ENCODE peak calls at places on chromosomes 1 and 21, in four cellular contexts. One of them, this sample, is unnamed.

GRCh38 chr1:164557270-164557669 is 1.7 kb upstream of the PBX1 start:
- DNase-seq in head of caudate nucleus: no peak
- DNase-seq in RPMI8226: no peak
- DNase-seq in stimulated activated naive CD8-positive, alpha-beta T cell treated with anti-CD3 and anti-CD28 coated beads, Interleukin-15, Interleukin-2, amounts not matched to agents 100 U/mL and 50 U/mL, for 24 hours: no peak
- DNase-seq in this sample: no peak

GRCh38 chr1:20485527-20486456 is at the start of gene CAMK2N1:
- DNase-seq in head of caudate nucleus: peak; percentile 89
- DNase-seq in RPMI8226: peak; percentile 47
- DNase-seq in stimulated activated naive CD8-positive, alpha-beta T cell treated with anti-CD3 and anti-CD28 coated beads, Interleukin-15, Interleukin-2, amounts not matched to agents 100 U/mL and 50 U/mL, for 24 hours: peak; percentile 62
- DNase-seq in this sample: peak; percentile 87

GRCh38 chr1:172185206-172185605 is 235.3 kb upstream of the C1orf105 start:
- DNase-seq in stimulated activated naive CD8-positive, alpha-beta T cell treated with anti-CD3 and anti-CD28 coated beads, Interleukin-15, Interleukin-2, amounts not matched to agents 100 U/mL and 50 U/mL, for 24 hours: no peak
- DNase-seq in RPMI8226: peak; percentile 81
- DNase-seq in head of caudate nucleus: no peak
- DNase-seq in this sample: no peak

GRCh38 chr21:15592271-15592860 is 137.4 kb upstream of the USP25 start:
- DNase-seq in head of caudate nucleus: no peak
- DNase-seq in stimulated activated naive CD8-positive, alpha-beta T cell treated with anti-CD3 and anti-CD28 coated beads, Interleukin-15, Interleukin-2, amounts not matched to agents 100 U/mL and 50 U/mL, for 24 hours: no peak
- DNase-seq in RPMI8226: peak; percentile 42
- DNase-seq in this sample: peak; percentile 56

GRCh38 chr1:89757532-89757931 is 63.3 kb upstream of the LRRC8D start:
- DNase-seq in RPMI8226: no peak
- DNase-seq in stimulated activated naive CD8-positive, alpha-beta T cell treated with anti-CD3 and anti-CD28 coated beads, Interleukin-15, Interleukin-2, amounts not matched to agents 100 U/mL and 50 U/mL, for 24 hours: peak; percentile 73
- DNase-seq in head of caudate nucleus: no peak
- DNase-seq in this sample: no peak

GRCh38 chr1:12434174-12434573 is 183.8 kb downstream of the DHRS3 start:
- DNase-seq in RPMI8226: no peak
- DNase-seq in stimulated activated naive CD8-positive, alpha-beta T cell treated with anti-CD3 and anti-CD28 coated beads, Interleukin-15, Interleukin-2, amounts not matched to agents 100 U/mL and 50 U/mL, for 24 hours: peak; percentile 73
- DNase-seq in head of caudate nucleus: no peak
- DNase-seq in this sample: peak; percentile 81

GRCh38 chr1:245263701-245264100 is 108.9 kb downstream of the KIF26B start:
- DNase-seq in head of caudate nucleus: no peak
- DNase-seq in stimulated activated naive CD8-positive, alpha-beta T cell treated with anti-CD3 and anti-CD28 coated beads, Interleukin-15, Interleukin-2, amounts not matched to agents 100 U/mL and 50 U/mL, for 24 hours: no peak
- DNase-seq in RPMI8226: no peak
- DNase-seq in this sample: peak; percentile 91

GRCh38 chr1:30518696-30519095 is 204.7 kb downstream of the MATN1 start:
- DNase-seq in RPMI8226: no peak
- DNase-seq in stimulated activated naive CD8-positive, alpha-beta T cell treated with anti-CD3 and anti-CD28 coated beads, Interleukin-15, Interleukin-2, amounts not matched to agents 100 U/mL and 50 U/mL, for 24 hours: no peak
- DNase-seq in head of caudate nucleus: no peak
- DNase-seq in this sample: peak; percentile 14

GRCh38 chr1:65431111-65431705 is 10.7 kb downstream of the LEPR start:
- DNase-seq in head of caudate nucleus: no peak
- DNase-seq in stimulated activated naive CD8-positive, alpha-beta T cell treated with anti-CD3 and anti-CD28 coated beads, Interleukin-15, Interleukin-2, amounts not matched to agents 100 U/mL and 50 U/mL, for 24 hours: no peak
- DNase-seq in RPMI8226: peak; percentile 52
- DNase-seq in this sample: peak; percentile 70

GRCh38 chr21:38531610-38532009 is 33.3 kb upstream of the ERG start:
- DNase-seq in head of caudate nucleus: no peak
- DNase-seq in stimulated activated naive CD8-positive, alpha-beta T cell treated with anti-CD3 and anti-CD28 coated beads, Interleukin-15, Interleukin-2, amounts not matched to agents 100 U/mL and 50 U/mL, for 24 hours: no peak
- DNase-seq in RPMI8226: no peak
- DNase-seq in this sample: peak; percentile 86

GRCh38 chr21:45596704-45597318 is 46.7 kb upstream of the PCBP3 start:
- DNase-seq in stimulated activated naive CD8-positive, alpha-beta T cell treated with anti-CD3 and anti-CD28 coated beads, Interleukin-15, Interleukin-2, amounts not matched to agents 100 U/mL and 50 U/mL, for 24 hours: peak; percentile 90
- DNase-seq in head of caudate nucleus: peak; percentile 74
- DNase-seq in RPMI8226: peak; percentile 88
- DNase-seq in this sample: peak; percentile 65

GRCh38 chr1:23417570-23417969 is 7.0 kb downstream of the TCEA3 start:
- DNase-seq in head of caudate nucleus: no peak
- DNase-seq in RPMI8226: peak; percentile 51
- DNase-seq in stimulated activated naive CD8-positive, alpha-beta T cell treated with anti-CD3 and anti-CD28 coated beads, Interleukin-15, Interleukin-2, amounts not matched to agents 100 U/mL and 50 U/mL, for 24 hours: no peak
- DNase-seq in this sample: peak; percentile 31

GRCh38 chr1:111988743-111989453 is 570 bp downstream of the KCND3 start:
- DNase-seq in stimulated activated naive CD8-positive, alpha-beta T cell treated with anti-CD3 and anti-CD28 coated beads, Interleukin-15, Interleukin-2, amounts not matched to agents 100 U/mL and 50 U/mL, for 24 hours: peak; percentile 5
- DNase-seq in head of caudate nucleus: peak; percentile 41
- DNase-seq in RPMI8226: no peak
- DNase-seq in this sample: peak; percentile 15

GRCh38 chr1:5683446-5683845 is 308.8 kb downstream of the NPHP4 start:
- DNase-seq in stimulated activated naive CD8-positive, alpha-beta T cell treated with anti-CD3 and anti-CD28 coated beads, Interleukin-15, Interleukin-2, amounts not matched to agents 100 U/mL and 50 U/mL, for 24 hours: no peak
- DNase-seq in head of caudate nucleus: no peak
- DNase-seq in RPMI8226: no peak
- DNase-seq in this sample: no peak

GRCh38 chr1:114037952-114038867 is 58.9 kb downstream of the OLFML3 start:
- DNase-seq in head of caudate nucleus: no peak
- DNase-seq in RPMI8226: no peak
- DNase-seq in stimulated activated naive CD8-positive, alpha-beta T cell treated with anti-CD3 and anti-CD28 coated beads, Interleukin-15, Interleukin-2, amounts not matched to agents 100 U/mL and 50 U/mL, for 24 hours: no peak
- DNase-seq in this sample: no peak

GRCh38 chr1:9628541-9629444 is 22.7 kb upstream of the PIK3CD start:
- DNase-seq in head of caudate nucleus: no peak
- DNase-seq in stimulated activated naive CD8-positive, alpha-beta T cell treated with anti-CD3 and anti-CD28 coated beads, Interleukin-15, Interleukin-2, amounts not matched to agents 100 U/mL and 50 U/mL, for 24 hours: peak; percentile 82
- DNase-seq in RPMI8226: no peak
- DNase-seq in this sample: no peak

GRCh38 chr1:55200667-55201066 is 14.5 kb downstream of the USP24 start:
- DNase-seq in stimulated activated naive CD8-positive, alpha-beta T cell treated with anti-CD3 and anti-CD28 coated beads, Interleukin-15, Interleukin-2, amounts not matched to agents 100 U/mL and 50 U/mL, for 24 hours: no peak
- DNase-seq in RPMI8226: no peak
- DNase-seq in head of caudate nucleus: no peak
- DNase-seq in this sample: no peak

GRCh38 chr1:152739841-152740240 is 18.0 kb upstream of the KPRP start:
- DNase-seq in stimulated activated naive CD8-positive, alpha-beta T cell treated with anti-CD3 and anti-CD28 coated beads, Interleukin-15, Interleukin-2, amounts not matched to agents 100 U/mL and 50 U/mL, for 24 hours: no peak
- DNase-seq in head of caudate nucleus: no peak
- DNase-seq in RPMI8226: no peak
- DNase-seq in this sample: peak; percentile 43

GRCh38 chr1:170819781-170820180 is 115.6 kb upstream of the MROH9 start:
- DNase-seq in head of caudate nucleus: no peak
- DNase-seq in stimulated activated naive CD8-positive, alpha-beta T cell treated with anti-CD3 and anti-CD28 coated beads, Interleukin-15, Interleukin-2, amounts not matched to agents 100 U/mL and 50 U/mL, for 24 hours: no peak
- DNase-seq in RPMI8226: no peak
- DNase-seq in this sample: no peak

GRCh38 chr21:45086342-45086958 is 12.1 kb downstream of the ADARB1 start:
- DNase-seq in head of caudate nucleus: no peak
- DNase-seq in stimulated activated naive CD8-positive, alpha-beta T cell treated with anti-CD3 and anti-CD28 coated beads, Interleukin-15, Interleukin-2, amounts not matched to agents 100 U/mL and 50 U/mL, for 24 hours: no peak
- DNase-seq in RPMI8226: no peak
- DNase-seq in this sample: no peak

GRCh38 chr1:47443530-47444316 is 5.9 kb downstream of the FOXD2 start:
- DNase-seq in RPMI8226: no peak
- DNase-seq in head of caudate nucleus: no peak
- DNase-seq in stimulated activated naive CD8-positive, alpha-beta T cell treated with anti-CD3 and anti-CD28 coated beads, Interleukin-15, Interleukin-2, amounts not matched to agents 100 U/mL and 50 U/mL, for 24 hours: no peak
- DNase-seq in this sample: no peak

GRCh38 chr1:44464361-44464760 is 59.3 kb downstream of the RNF220 start:
- DNase-seq in head of caudate nucleus: no peak
- DNase-seq in stimulated activated naive CD8-positive, alpha-beta T cell treated with anti-CD3 and anti-CD28 coated beads, Interleukin-15, Interleukin-2, amounts not matched to agents 100 U/mL and 50 U/mL, for 24 hours: no peak
- DNase-seq in RPMI8226: no peak
- DNase-seq in this sample: no peak

GRCh38 chr1:185054365-185055060 is 9.2 kb downstream of the RNF2 start:
- DNase-seq in stimulated activated naive CD8-positive, alpha-beta T cell treated with anti-CD3 and anti-CD28 coated beads, Interleukin-15, Interleukin-2, amounts not matched to agents 100 U/mL and 50 U/mL, for 24 hours: no peak
- DNase-seq in head of caudate nucleus: no peak
- DNase-seq in RPMI8226: no peak
- DNase-seq in this sample: no peak